ENCODE peak calls at places on chromosomes 2 and 18, in five cellular contexts. One of them, this sample, is unnamed. For H3K4me1, the result is how much of the 10 kb centered on the place peaks cover.

GRCh38 chr18:45684341-45685115 is 39.5 kb upstream of the SLC14A1 start:
- DNase-seq in trophoblast cell: peak
- DNase-seq in mesenchymal stem cell: no peak
- DNase-seq in mesendoderm: peak
- DNase-seq in IMR-90: peak
- DNase-seq in this sample: no peak

GRCh38 chr2:43268066-43268971 is 41.9 kb upstream of the ZFP36L2 start:
- DNase-seq in trophoblast cell: no peak
- DNase-seq in mesenchymal stem cell: peak
- DNase-seq in mesendoderm: no peak
- DNase-seq in IMR-90: no peak
- DNase-seq in this sample: no peak

GRCh38 chr2:131035112-131035825 is 58.0 kb downstream of the FAM168B start:
- DNase-seq in trophoblast cell: no peak
- DNase-seq in mesenchymal stem cell: no peak
- DNase-seq in mesendoderm: peak
- DNase-seq in IMR-90: no peak
- DNase-seq in this sample: no peak

GRCh38 chr2:5991305-5991968 is 299.3 kb downstream of the SOX11 start:
- DNase-seq in trophoblast cell: peak
- DNase-seq in mesenchymal stem cell: no peak
- DNase-seq in mesendoderm: peak
- DNase-seq in IMR-90: peak
- DNase-seq in this sample: no peak

GRCh38 chr18:13641551-13642439 is 84.6 kb downstream of the FAM210A start:
- DNase-seq in trophoblast cell: no peak
- DNase-seq in mesenchymal stem cell: no peak
- DNase-seq in mesendoderm: no peak
- DNase-seq in IMR-90: no peak
- DNase-seq in this sample: no peak

GRCh38 chr2:160730296-160730995 is 236.8 kb upstream of the RBMS1 start:
- DNase-seq in trophoblast cell: no peak
- DNase-seq in mesenchymal stem cell: no peak
- DNase-seq in mesendoderm: peak
- DNase-seq in IMR-90: no peak
- DNase-seq in this sample: no peak

GRCh38 chr2:72062336-72062735 is 85.3 kb downstream of the CYP26B1 start:
- DNase-seq in trophoblast cell: no peak
- DNase-seq in mesenchymal stem cell: no peak
- DNase-seq in mesendoderm: no peak
- DNase-seq in IMR-90: no peak
- DNase-seq in this sample: no peak

GRCh38 chr2:65228249-65228750 is 669 bp downstream of the ACTR2 start:
- DNase-seq in trophoblast cell: peak
- DNase-seq in mesenchymal stem cell: peak
- DNase-seq in mesendoderm: peak
- DNase-seq in IMR-90: peak
- DNase-seq in this sample: no peak

GRCh38 chr18:45730832-45731545 is 7.0 kb downstream of the SLC14A1 start:
- DNase-seq in trophoblast cell: no peak
- DNase-seq in mesenchymal stem cell: peak
- DNase-seq in mesendoderm: no peak
- DNase-seq in IMR-90: peak
- DNase-seq in this sample: no peak

GRCh38 chr18:4802296-4802695 is 347.2 kb upstream of the DLGAP1 start:
- DNase-seq in trophoblast cell: peak
- DNase-seq in mesenchymal stem cell: no peak
- DNase-seq in mesendoderm: no peak
- DNase-seq in IMR-90: no peak
- DNase-seq in this sample: no peak
- H3K27ac ChIP-seq in trophoblast cell: no peak
- H3K27ac ChIP-seq in mesenchymal stem cell: no peak
- H3K27ac ChIP-seq in mesendoderm: no peak
- H3K27ac ChIP-seq in IMR-90: no peak
- H3K27ac ChIP-seq in this sample: no peak

GRCh38 chr18:79749251-79750191 is 48.2 kb upstream of the KCNG2 start:
- DNase-seq in trophoblast cell: no peak
- DNase-seq in mesenchymal stem cell: no peak
- DNase-seq in mesendoderm: no peak
- DNase-seq in IMR-90: peak
- DNase-seq in this sample: no peak
- H3K4ac ChIP-seq in trophoblast cell: no peak
- H3K4ac ChIP-seq in mesenchymal stem cell: no peak
- H3K4ac ChIP-seq in mesendoderm: no peak
- H3K4ac ChIP-seq in IMR-90: no peak
- H3K4ac ChIP-seq in this sample: no peak

DNA sequence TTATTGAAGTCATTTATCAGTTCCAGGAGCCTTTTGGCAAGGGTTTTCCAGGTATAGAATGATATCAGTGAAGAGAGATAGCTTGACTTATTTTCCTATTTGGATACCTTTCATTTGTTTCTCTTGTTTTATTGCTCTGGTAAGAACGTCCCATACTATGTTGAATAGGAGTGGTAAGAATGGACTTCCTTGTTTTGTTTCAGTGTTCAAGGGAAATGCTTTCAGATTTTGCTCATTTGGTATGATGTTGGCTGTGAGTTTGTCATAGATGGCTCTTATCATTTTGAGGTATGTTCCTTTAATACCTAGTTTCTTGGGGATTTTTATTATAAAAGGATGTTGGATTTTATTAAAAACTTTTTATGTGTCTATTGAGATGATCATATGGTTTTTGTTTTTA is 87.1 kb upstream of the EPAS1 start:
- DNase-seq in trophoblast cell: no peak
- DNase-seq in mesenchymal stem cell: no peak
- DNase-seq in mesendoderm: no peak
- DNase-seq in IMR-90: no peak
- DNase-seq in this sample: no peak
- H3K4me1 ChIP-seq in trophoblast cell: under half
- H3K4me1 ChIP-seq in mesenchymal stem cell: under half
- H3K4me1 ChIP-seq in mesendoderm: under half
- H3K4me1 ChIP-seq in IMR-90: under half
- H3K4me1 ChIP-seq in this sample: under half

GRCh38 chr2:241009191-241009590 is 10.8 kb downstream of the SNED1 start:
- DNase-seq in trophoblast cell: no peak
- DNase-seq in mesenchymal stem cell: no peak
- DNase-seq in mesendoderm: no peak
- DNase-seq in IMR-90: no peak
- DNase-seq in this sample: no peak

GRCh38 chr2:241009601-241010530 is 11.4 kb downstream of the SNED1 start:
- DNase-seq in trophoblast cell: no peak
- DNase-seq in mesenchymal stem cell: peak
- DNase-seq in mesendoderm: peak
- DNase-seq in IMR-90: peak
- DNase-seq in this sample: no peak

GRCh38 chr2:241011751-241012510 is 13.5 kb downstream of the SNED1 start:
- DNase-seq in trophoblast cell: no peak
- DNase-seq in mesenchymal stem cell: no peak
- DNase-seq in mesendoderm: no peak
- DNase-seq in IMR-90: no peak
- DNase-seq in this sample: no peak

GRCh38 chr2:241010531-241011295 is 12.3 kb downstream of the SNED1 start:
- DNase-seq in trophoblast cell: no peak
- DNase-seq in mesenchymal stem cell: no peak
- DNase-seq in mesendoderm: no peak
- DNase-seq in IMR-90: no peak
- DNase-seq in this sample: no peak

GRCh38 chr2:241011296-241011600 is 12.8 kb downstream of the SNED1 start:
- DNase-seq in trophoblast cell: no peak
- DNase-seq in mesenchymal stem cell: no peak
- DNase-seq in mesendoderm: no peak
- DNase-seq in IMR-90: no peak
- DNase-seq in this sample: no peak
- H3K27ac ChIP-seq in trophoblast cell: no peak
- H3K27ac ChIP-seq in mesenchymal stem cell: no peak
- H3K27ac ChIP-seq in mesendoderm: no peak
- H3K27ac ChIP-seq in IMR-90: no peak
- H3K27ac ChIP-seq in this sample: no peak

DNA sequence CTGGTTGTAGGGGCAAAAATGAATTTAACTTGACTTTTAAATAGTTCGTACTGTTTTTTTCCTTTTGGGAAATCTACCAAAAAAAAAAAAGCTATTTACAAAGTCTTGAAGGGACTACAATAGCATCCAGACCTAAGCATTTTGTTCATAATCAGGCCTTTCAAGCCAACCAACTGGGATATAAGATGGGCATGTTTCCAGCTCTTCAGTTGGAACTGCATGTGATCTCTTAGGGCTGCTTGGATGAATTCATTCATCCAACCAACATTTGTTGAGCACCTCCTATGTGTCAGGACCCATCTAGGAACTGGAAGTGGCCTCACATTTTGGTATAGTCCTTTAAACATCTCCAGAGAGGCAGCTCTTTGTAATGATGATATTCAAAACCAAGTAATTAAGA is 98.6 kb downstream of the AAK1 start:
- DNase-seq in trophoblast cell: no peak
- DNase-seq in mesenchymal stem cell: no peak
- DNase-seq in mesendoderm: no peak
- DNase-seq in IMR-90: no peak
- DNase-seq in this sample: no peak
- H3K4ac ChIP-seq in trophoblast cell: no peak
- H3K4ac ChIP-seq in mesenchymal stem cell: no peak
- H3K4ac ChIP-seq in mesendoderm: no peak
- H3K4ac ChIP-seq in IMR-90: no peak
- H3K4ac ChIP-seq in this sample: no peak

GRCh38 chr2:195360242-195360641 is 296.8 kb upstream of the SLC39A10 start:
- DNase-seq in trophoblast cell: no peak
- DNase-seq in mesenchymal stem cell: no peak
- DNase-seq in mesendoderm: no peak
- DNase-seq in IMR-90: no peak
- DNase-seq in this sample: no peak

GRCh38 chr2:195363496-195363895 is 293.5 kb upstream of the SLC39A10 start:
- DNase-seq in trophoblast cell: no peak
- DNase-seq in mesenchymal stem cell: no peak
- DNase-seq in mesendoderm: no peak
- DNase-seq in IMR-90: peak
- DNase-seq in this sample: no peak

GRCh38 chr2:195367713-195368529 is 289.1 kb upstream of the SLC39A10 start:
- DNase-seq in trophoblast cell: no peak
- DNase-seq in mesenchymal stem cell: no peak
- DNase-seq in mesendoderm: no peak
- DNase-seq in IMR-90: no peak
- DNase-seq in this sample: no peak

GRCh38 chr2:195368530-195369216 is 288.4 kb upstream of the SLC39A10 start:
- DNase-seq in trophoblast cell: no peak
- DNase-seq in mesenchymal stem cell: no peak
- DNase-seq in mesendoderm: no peak
- DNase-seq in IMR-90: no peak
- DNase-seq in this sample: no peak

DNA sequence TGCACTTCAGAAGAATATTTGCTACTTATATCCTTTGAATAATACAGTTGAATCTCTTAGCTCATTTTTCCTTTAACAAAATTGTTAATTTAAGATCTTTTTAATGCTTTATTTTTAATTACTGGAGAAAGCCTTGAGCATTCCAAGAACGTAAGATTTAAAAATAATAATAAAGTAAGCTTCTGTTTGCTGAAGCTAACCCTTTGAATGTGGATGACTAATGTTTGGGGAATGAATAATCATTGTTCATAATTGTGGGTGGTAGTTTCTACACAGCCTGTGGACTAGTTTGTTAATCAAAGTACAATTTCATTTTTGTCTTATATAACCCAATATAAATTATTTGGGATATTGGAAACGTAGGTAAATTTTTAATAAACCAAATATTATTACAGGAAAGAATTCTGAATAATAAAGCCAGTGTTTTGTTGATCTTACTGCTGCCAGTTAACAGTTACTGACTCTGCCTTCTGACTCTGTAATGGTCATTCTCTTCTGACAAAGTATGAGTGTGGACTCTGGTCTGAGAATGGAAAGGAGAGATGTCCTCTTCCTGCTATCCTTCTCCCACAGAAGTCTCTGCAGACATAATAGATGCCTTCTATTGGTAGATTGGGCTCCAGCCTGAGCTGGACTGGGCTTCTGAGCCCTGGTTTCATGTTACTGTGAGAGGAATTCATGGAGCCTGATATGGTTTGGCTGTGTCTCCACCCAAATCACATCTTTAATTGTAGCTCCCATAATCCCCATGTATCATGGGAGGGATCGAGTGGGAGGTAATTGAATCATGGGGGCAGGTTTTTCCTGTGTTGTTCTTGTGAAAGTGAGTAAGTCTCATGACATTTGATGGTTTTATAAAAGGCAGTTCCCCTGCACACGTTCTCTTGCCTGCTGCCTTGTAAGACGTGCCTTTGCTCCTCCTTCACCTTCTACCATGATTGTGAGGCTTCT is 292.7 kb upstream of the SLC39A10 start:
- DNase-seq in trophoblast cell: no peak
- DNase-seq in mesenchymal stem cell: peak
- DNase-seq in mesendoderm: no peak
- DNase-seq in IMR-90: peak
- DNase-seq in this sample: no peak
- H3K4me1 ChIP-seq in trophoblast cell: under half
- H3K4me1 ChIP-seq in mesenchymal stem cell: under half
- H3K4me1 ChIP-seq in mesendoderm: under half
- H3K4me1 ChIP-seq in IMR-90: under half
- H3K4me1 ChIP-seq in this sample: under half

This sample was measured in neuronal stem cell.